ENCODE peak calls at places on chromosomes 13 and 19, in four cellular contexts. One of them, this sample, is unnamed.

GRCh38 chr19:46789371-46789770 is 977 bp upstream of the SLC1A5 start:
- DNase-seq in skeletal muscle cell: no peak
- DNase-seq in H9: no peak
- DNase-seq in ELR: no peak
- DNase-seq in this sample: no peak

GRCh38 chr19:19514215-19514633 is 1.1 kb downstream of the TSSK6 start:
- DNase-seq in skeletal muscle cell: no peak
- DNase-seq in H9: no peak
- DNase-seq in ELR: no peak
- DNase-seq in this sample: no peak

GRCh38 chr13:51241720-51242119 is 19.5 kb downstream of the FAM124A start:
- DNase-seq in skeletal muscle cell: peak
- DNase-seq in H9: no peak
- DNase-seq in ELR: peak
- DNase-seq in this sample: peak

GRCh38 chr19:7541481-7541824 is 5.9 kb downstream of the PNPLA6 start:
- DNase-seq in skeletal muscle cell: no peak
- DNase-seq in H9: no peak
- DNase-seq in ELR: no peak
- DNase-seq in this sample: no peak

GRCh38 chr19:45470147-45471081 is 2.6 kb downstream of the FOSB start:
- DNase-seq in skeletal muscle cell: no peak
- DNase-seq in H9: no peak
- DNase-seq in ELR: peak
- DNase-seq in this sample: peak

GRCh38 chr19:15810335-15810734 is 5.1 kb downstream of the OR10H1 start:
- DNase-seq in skeletal muscle cell: no peak
- DNase-seq in H9: no peak
- DNase-seq in ELR: peak
- DNase-seq in this sample: no peak

GRCh38 chr13:51960766-51961165 is 50.5 kb downstream of the ATP7B start:
- DNase-seq in skeletal muscle cell: no peak
- DNase-seq in H9: no peak
- DNase-seq in ELR: no peak
- DNase-seq in this sample: no peak

GRCh38 chr13:83881917-83882625 is at the start of gene SLITRK1:
- DNase-seq in skeletal muscle cell: peak
- DNase-seq in H9: peak
- DNase-seq in ELR: peak
- DNase-seq in this sample: no peak

GRCh38 chr13:27573265-27573664 is 47.1 kb downstream of the LNX2 start:
- DNase-seq in skeletal muscle cell: no peak
- DNase-seq in H9: no peak
- DNase-seq in ELR: peak
- DNase-seq in this sample: no peak

GRCh38 chr19:4057913-4058695 is 8.6 kb downstream of the ZBTB7A start:
- DNase-seq in skeletal muscle cell: peak
- DNase-seq in H9: peak
- DNase-seq in ELR: peak
- DNase-seq in this sample: peak

GRCh38 chr19:30307191-30307974 is 64.8 kb upstream of the ZNF536 start:
- DNase-seq in skeletal muscle cell: no peak
- DNase-seq in H9: no peak
- DNase-seq in ELR: no peak
- DNase-seq in this sample: no peak

GRCh38 chr13:40194204-40194806 is 472.1 kb downstream of the FOXO1 start:
- DNase-seq in skeletal muscle cell: no peak
- DNase-seq in H9: no peak
- DNase-seq in ELR: no peak
- DNase-seq in this sample: no peak